ENCODE peak calls at places on chromosomes 5 and 9, in seven cellular contexts. G, W, I, P, A, S and F are unnamed samples.

GRCh38 chr9:33415152-33416038 is 13.0 kb upstream of the AQP7 start:
- DNase-seq in G (peak; percentile 90), W (peak; percentile 78), I (peak; percentile 98), P (no peak), A (peak; percentile 21), S (peak; percentile 93), F (peak; percentile 71)

GRCh38 chr9:77011973-77012817 is 7.3 kb upstream of the FOXB2 start:
- DNase-seq in G (peak; percentile 62), W (peak; percentile 86), I (peak; percentile 48), P (no peak), A (no peak), S (no peak), F (peak; percentile 54)

GRCh38 chr5:116032094-116032517 is at the start of gene ARL14EPL:
- DNase-seq in G (peak; percentile 17), W (peak; percentile 14), I (no peak), P (no peak), A (no peak), S (no peak), F (no peak)

GRCh38 chr9:88653926-88654325 is 118.9 kb downstream of the NXNL2 start:
- DNase-seq in G (no peak), W (no peak), I (no peak), P (no peak), A (no peak), S (no peak), F (no peak)

GRCh38 chr5:129406440-129406839 is 53.7 kb upstream of the ADAMTS19 start:
- DNase-seq in G (no peak), W (no peak), I (no peak), P (no peak), A (no peak), S (no peak), F (no peak)

GRCh38 chr9:98694943-98695342 is 13.8 kb downstream of the GABBR2 start:
- DNase-seq in G (no peak), W (no peak), I (no peak), P (no peak), A (no peak), S (no peak), F (no peak)

GRCh38 chr5:153641183-153641688 is 150.8 kb downstream of the GRIA1 start:
- DNase-seq in G (no peak), W (peak; percentile 21), I (no peak), P (no peak), A (no peak), S (no peak), F (peak; percentile 13)

GRCh38 chr5:130109152-130109551 is 204.9 kb downstream of the CHSY3 start:
- DNase-seq in G (no peak), W (peak; percentile 45), I (no peak), P (no peak), A (peak; percentile 1), S (no peak), F (no peak)

GRCh38 chr9:121636411-121636865 is 15.0 kb upstream of the DAB2IP start:
- DNase-seq in G (no peak), W (no peak), I (no peak), P (no peak), A (no peak), S (no peak), F (no peak)

GRCh38 chr5:59021837-59022514 is 439.1 kb downstream of the RAB3C start:
- DNase-seq in G (no peak), W (no peak), I (no peak), P (no peak), A (no peak), S (peak; percentile 31), F (peak; percentile 51)

GRCh38 chr5:73027816-73028215 is 72.0 kb downstream of the FCHO2 start:
- DNase-seq in G (no peak), W (no peak), I (no peak), P (no peak), A (no peak), S (no peak), F (no peak)

GRCh38 chr9:2765250-2765880 is 48.1 kb downstream of the KCNV2 start:
- DNase-seq in G (no peak), W (no peak), I (no peak), P (no peak), A (no peak), S (no peak), F (no peak)

GRCh38 chr5:33816791-33817190 is 75.0 kb downstream of the ADAMTS12 start:
- DNase-seq in G (no peak), W (no peak), I (no peak), P (no peak), A (no peak), S (no peak), F (no peak)

GRCh38 chr5:159971931-159972461 is 36.9 kb upstream of the TTC1 start:
- DNase-seq in G (peak; percentile 15), W (peak; percentile 67), I (no peak), P (no peak), A (no peak), S (peak; percentile 19), F (peak; percentile 34)

GRCh38 chr5:98109561-98110006 is 663.9 kb upstream of the RGMB start:
- DNase-seq in G (no peak), W (no peak), I (no peak), P (no peak), A (no peak), S (no peak), F (no peak)

GRCh38 chr9:115013998-115014397 is 83.6 kb upstream of the TNFSF8 start:
- DNase-seq in G (peak; percentile 62), W (peak; percentile 67), I (peak; percentile 75), P (no peak), A (peak; percentile 67), S (peak; percentile 58), F (peak; percentile 55)

GRCh38 chr5:13664377-13664776 is 280.1 kb downstream of the DNAH5 start:
- DNase-seq in G (no peak), W (no peak), I (no peak), P (no peak), A (no peak), S (no peak), F (no peak)

GRCh38 chr9:116342941-116343340 is 189.3 kb downstream of the PAPPA start:
- DNase-seq in G (no peak), W (no peak), I (no peak), P (no peak), A (no peak), S (no peak), F (no peak)

GRCh38 chr5:142613231-142613630 is 72.7 kb downstream of the FGF1 start:
- DNase-seq in G (no peak), W (no peak), I (no peak), P (no peak), A (no peak), S (no peak), F (no peak)

GRCh38 chr9:89811896-89812450 is 207.2 kb downstream of the GADD45G start:
- DNase-seq in G (no peak), W (no peak), I (no peak), P (no peak), A (no peak), S (no peak), F (no peak)

GRCh38 chr5:60504342-60504741 is 195.6 kb downstream of the DEPDC1B start:
- DNase-seq in G (no peak), W (no peak), I (no peak), P (no peak), A (no peak), S (no peak), F (no peak)

GRCh38 chr5:135110941-135111596 is 77.0 kb upstream of the PITX1 start:
- DNase-seq in G (no peak), W (no peak), I (no peak), P (no peak), A (no peak), S (no peak), F (no peak)

GRCh38 chr9:110440161-110440560 is 102.5 kb upstream of the TXNDC8 start:
- DNase-seq in G (no peak), W (no peak), I (no peak), P (no peak), A (no peak), S (no peak), F (no peak)

GRCh38 chr5:76785493-76785892 is 33.3 kb upstream of the F2RL1 start:
- DNase-seq in G (no peak), W (no peak), I (no peak), P (no peak), A (no peak), S (no peak), F (no peak)

GRCh38 chr5:16588434-16589214 is 28.2 kb downstream of the RETREG1 start:
- DNase-seq in G (no peak), W (no peak), I (no peak), P (no peak), A (no peak), S (peak; percentile 42), F (no peak)

GRCh38 chr5:41856644-41857491 is 13.4 kb downstream of the OXCT1 start:
- DNase-seq in G (peak; percentile 52), W (peak; percentile 83), I (peak; percentile 31), P (no peak), A (peak; percentile 63), S (peak; percentile 57), F (no peak)